ENCODE peak calls at places on chromosomes 6 and 20, in six cellular contexts. Y is activated naive CD4-positive, alpha-beta T cell; E is Kasumi-1; A is LoVo; W is NCI-H2081; M is K562. B is an unnamed sample.

GRCh38 chr6:804317-804716 is 111.4 kb upstream of the EXOC2 start:
- DNase-seq in Y (no peak), E (no peak), A (no peak), W (no peak), M (no peak), B (no peak)

GRCh38 chr6:34491091-34491430 is 25.2 kb downstream of the PACSIN1 start:
- DNase-seq in Y (no peak), E (no peak), A (no peak), W (no peak), M (peak), B (no peak)

GRCh38 chr6:41768545-41769308 is 11.0 kb downstream of the FRS3 start:
- DNase-seq in Y (no peak), E (no peak), A (no peak), W (no peak), M (peak), B (no peak)

GRCh38 chr20:16929756-16930155 is 181.6 kb downstream of the OTOR start:
- DNase-seq in Y (no peak), E (no peak), A (no peak), W (no peak), M (no peak), B (no peak)

GRCh38 chr6:151216812-151217211 is 23.0 kb upstream of the AKAP12 start:
- DNase-seq in Y (no peak), E (no peak), A (no peak), W (no peak), M (no peak), B (peak)

GRCh38 chr6:130742282-130742681 is 84.9 kb upstream of the SMLR1 start:
- DNase-seq in Y (no peak), E (no peak), A (no peak), W (no peak), M (no peak), B (no peak)

GRCh38 chr6:13012977-13013680 is 296.6 kb downstream of the PHACTR1 start:
- DNase-seq in Y (no peak), E (no peak), A (no peak), W (no peak), M (no peak), B (peak)

GRCh38 chr6:89995296-89995695 is 101.0 kb downstream of the GJA10 start:
- DNase-seq in Y (no peak), E (no peak), A (no peak), W (no peak), M (no peak), B (no peak)

GRCh38 chr6:168155193-168155592 is 76.2 kb upstream of the FRMD1 start:
- DNase-seq in Y (no peak), E (no peak), A (no peak), W (no peak), M (no peak), B (no peak)

GRCh38 chr6:153150767-153151440 is 19.8 kb upstream of the RGS17 start:
- DNase-seq in Y (no peak), E (no peak), A (no peak), W (no peak), M (no peak), B (peak)

GRCh38 chr6:159279790-159280277 is 110.6 kb downstream of the FNDC1 start:
- DNase-seq in Y (no peak), E (no peak), A (peak), W (no peak), M (no peak), B (no peak)

GRCh38 chr6:116450769-116451740 is 10.1 kb upstream of the CALHM6 start:
- DNase-seq in Y (no peak), E (peak), A (no peak), W (no peak), M (no peak), B (no peak)

GRCh38 chr6:99514089-99514488 is 1.1 kb downstream of the USP45 start:
- DNase-seq in Y (no peak), E (peak), A (no peak), W (no peak), M (peak), B (no peak)

GRCh38 chr6:165573671-165574070 is 89.4 kb downstream of the PDE10A start:
- DNase-seq in Y (no peak), E (no peak), A (peak), W (no peak), M (no peak), B (no peak)

GRCh38 chr20:51014797-51015722 is 7.8 kb downstream of the KCNG1 start:
- DNase-seq in Y (no peak), E (peak), A (peak), W (peak), M (peak), B (peak)

GRCh38 chr6:80003841-80004198 is 629 bp upstream of the TTK start:
- DNase-seq in Y (no peak), E (peak), A (no peak), W (peak), M (no peak), B (peak)

GRCh38 chr6:74439412-74439811 is 743.4 kb downstream of the CD109 start:
- DNase-seq in Y (no peak), E (no peak), A (no peak), W (no peak), M (no peak), B (no peak)

GRCh38 chr20:48202774-48203173 is 417.5 kb upstream of the SULF2 start:
- DNase-seq in Y (no peak), E (no peak), A (no peak), W (no peak), M (no peak), B (no peak)

GRCh38 chr20:52087471-52087870 is 104.1 kb downstream of the ZFP64 start:
- DNase-seq in Y (no peak), E (no peak), A (no peak), W (no peak), M (no peak), B (no peak)

GRCh38 chr6:131269565-131270391 is 134.5 kb downstream of the AKAP7 start:
- DNase-seq in Y (no peak), E (no peak), A (no peak), W (no peak), M (no peak), B (no peak)

GRCh38 chr6:134853111-134854055 is 96.5 kb downstream of the ALDH8A1 start:
- DNase-seq in Y (no peak), E (no peak), A (peak), W (no peak), M (no peak), B (no peak)

GRCh38 chr6:20409427-20409971 is 7.8 kb downstream of the E2F3 start:
- DNase-seq in Y (no peak), E (peak), A (no peak), W (no peak), M (peak), B (no peak)

GRCh38 chr6:52389626-52390360 is 27.8 kb downstream of the PAQR8 start:
- DNase-seq in Y (no peak), E (peak), A (peak), W (peak), M (peak), B (peak)

B was measured in NCI-H526.